ENCODE peak calls at places on chromosome 14, in four cellular contexts. B is cardiac fibroblast, I is tibial nerve, Y is Caco-2. U is an unnamed sample.

GRCh38 chr14:66910306-66910705 is 278.9 kb upstream of the GARIN2 start:
- DNase-seq in B (peak; percentile 4), Y (no peak), I (no peak), U (no peak)

GRCh38 chr14:80850197-80850814 is 91.2 kb downstream of the CEP128 start:
- DNase-seq in Y (no peak), I (no peak), B (peak; percentile 74), U (peak; percentile 36)

GRCh38 chr14:98173291-98173690 is 1098.7 kb downstream of the BCL11B start:
- DNase-seq in B (no peak), I (no peak), Y (no peak), U (no peak)

GRCh38 chr14:24160850-24161804 is at the start of gene IRF9:
- DNase-seq in I (peak; percentile 98), Y (peak; percentile 95), B (peak; percentile 96), U (peak; percentile 92)

GRCh38 chr14:61321385-61322010 is at the start of gene PRKCH:
- DNase-seq in Y (peak; percentile 92), B (peak; percentile 64), I (no peak), U (peak; percentile 69)

GRCh38 chr14:56224691-56225681 is 106.8 kb downstream of the PELI2 start:
- DNase-seq in Y (peak; percentile 91), B (no peak), I (no peak), U (peak; percentile 40)

GRCh38 chr14:59022144-59022543 is 166.3 kb upstream of the DAAM1 start:
- DNase-seq in Y (no peak), B (peak; percentile 26), I (no peak), U (no peak)

GRCh38 chr14:69693823-69694729 is 72.9 kb upstream of the SRSF5 start:
- DNase-seq in Y (no peak), B (peak; percentile 60), I (no peak), U (no peak)

GRCh38 chr14:96851694-96852381 is 54.7 kb downstream of the VRK1 start:
- DNase-seq in I (no peak), Y (no peak), B (peak; percentile 6), U (no peak)

GRCh38 chr14:23095196-23096108 is at the start of gene C14orf119:
- DNase-seq in I (peak; percentile 100), Y (peak; percentile 99), B (peak; percentile 100), U (peak; percentile 99)

GRCh38 chr14:92496458-92496857 is 17.1 kb upstream of the RIN3 start:
- DNase-seq in Y (no peak), I (no peak), B (no peak), U (no peak)

GRCh38 chr14:73209943-73210342 is 27.4 kb upstream of the PAPLN start:
- DNase-seq in I (no peak), B (peak; percentile 70), Y (no peak), U (no peak)
- H3K4me3 ChIP-seq in I (no peak overlapping the region), B (no peak overlapping the region), Y (no peak overlapping the region), U (no peak overlapping the region)

GRCh38 chr14:79248131-79248530 is 963.2 kb downstream of the DIO2 start:
- DNase-seq in Y (no peak), I (no peak), B (no peak), U (no peak)
- H3K4me3 ChIP-seq in Y (no peak overlapping the region), I (no peak overlapping the region), B (no peak overlapping the region), U (no peak overlapping the region)

DNA sequence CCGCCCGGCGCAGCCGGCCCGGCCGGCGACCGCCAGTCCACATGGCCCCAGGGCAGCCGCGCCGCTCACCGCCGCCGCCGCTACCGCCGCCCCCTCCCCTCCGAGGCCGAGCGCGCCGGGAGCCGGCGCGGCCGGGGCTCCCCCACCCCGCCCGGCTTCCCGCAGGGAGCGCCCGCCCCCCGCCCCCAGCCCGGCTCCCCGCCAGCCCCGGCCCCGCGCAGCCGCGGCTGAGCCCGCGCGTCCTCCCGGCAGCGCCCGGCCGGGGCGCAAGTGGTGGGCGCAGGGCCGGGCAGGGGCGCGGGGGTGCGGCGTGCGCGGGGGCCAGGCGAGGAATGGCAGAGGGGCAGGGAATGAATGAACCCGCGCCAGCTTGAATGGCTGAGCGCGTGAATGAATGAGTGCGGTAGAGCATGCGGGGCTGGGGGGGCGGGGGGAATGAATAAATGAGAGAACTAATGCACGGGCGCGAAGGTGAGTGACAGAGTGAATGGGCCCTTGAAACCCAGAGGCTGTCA is at the start of gene BEGAIN:
- DNase-seq in I (no peak), B (no peak), Y (no peak), U (no peak)
- H3K4me3 ChIP-seq in I (peak within 1 kb of the TSS; percentile 33), B (peak within 1 kb of the TSS; percentile 47), Y (peak within 1 kb of the TSS; percentile 38), U (peak within 1 kb of the TSS; percentile 31)

GRCh38 chr14:34539407-34540180 is at the start of gene EAPP:
- DNase-seq in B (peak; percentile 98), I (peak; percentile 95), Y (peak; percentile 99), U (peak; percentile 98)

GRCh38 chr14:34537677-34538009 is 1.9 kb downstream of the EAPP start:
- DNase-seq in B (no peak), Y (no peak), I (no peak), U (no peak)

GRCh38 chr14:34538871-34539406 is 562 bp downstream of the EAPP start:
- DNase-seq in Y (no peak), B (no peak), I (no peak), U (no peak)

GRCh38 chr14:34536951-34537676 is 2.4 kb downstream of the EAPP start:
- DNase-seq in B (peak; percentile 67), Y (peak; percentile 46), I (no peak), U (no peak)
- H3K4me3 ChIP-seq in B (no peak overlapping the region), Y (no peak overlapping the region), I (no peak overlapping the region), U (no peak overlapping the region)

GRCh38 chr14:105060751-105061427 is 4.3 kb downstream of the GPR132 start:
- DNase-seq in I (no peak), Y (no peak), B (no peak), U (no peak)

GRCh38 chr14:105059917-105060565 is 5.2 kb downstream of the GPR132 start:
- DNase-seq in Y (no peak), I (no peak), B (no peak), U (no peak)

GRCh38 chr14:105061428-105062047 is 3.7 kb downstream of the GPR132 start:
- DNase-seq in I (no peak), B (no peak), Y (peak; percentile 23), U (no peak)

GRCh38 chr14:105058521-105059034 is 6.7 kb downstream of the GPR132 start:
- DNase-seq in B (no peak), I (no peak), Y (no peak), U (no peak)

DNA sequence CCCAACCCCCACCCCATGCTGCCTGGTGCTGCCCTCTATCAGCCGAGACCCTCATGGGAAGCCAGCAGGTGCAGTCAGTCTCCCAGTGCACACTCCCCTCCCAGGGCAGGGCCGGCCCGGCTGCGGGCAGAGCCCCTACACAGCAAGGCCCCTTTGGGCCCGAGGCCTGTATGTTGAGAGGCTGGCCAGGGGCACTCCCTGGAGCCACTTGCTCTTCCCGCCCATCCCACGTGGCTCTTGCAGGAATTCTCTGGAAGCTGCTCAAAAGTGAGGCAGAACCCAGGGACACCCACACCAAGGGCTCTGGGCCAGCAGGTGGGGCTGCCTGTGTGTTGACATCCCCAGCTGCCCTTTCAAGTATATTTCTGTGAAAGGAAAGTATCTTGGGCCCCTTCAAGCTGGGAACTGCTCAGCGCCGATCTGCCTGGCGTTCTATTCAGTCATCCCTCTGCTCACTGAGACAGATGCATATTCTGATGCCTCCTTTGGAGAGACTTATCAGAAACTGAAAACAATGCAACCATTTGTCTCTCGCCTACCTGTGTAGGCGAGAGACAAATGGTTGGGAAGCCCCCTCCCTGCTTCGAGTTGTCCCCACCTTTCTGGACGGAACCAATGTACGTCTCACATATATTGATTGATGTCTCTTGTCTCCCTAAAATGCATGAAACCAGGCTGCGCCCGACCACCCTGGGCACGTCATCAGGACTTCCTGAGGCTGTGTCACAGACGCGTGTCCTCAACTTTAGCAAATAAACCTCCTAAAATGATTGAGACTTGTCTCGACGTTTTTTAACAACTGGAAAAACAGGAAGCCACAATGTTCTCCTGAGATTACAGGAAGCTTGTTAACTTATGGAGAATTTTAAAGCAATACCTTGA is 6.0 kb downstream of the GPR132 start:
- DNase-seq in I (no peak), B (no peak), Y (no peak), U (no peak)
- H3K4me3 ChIP-seq in I (no peak overlapping the region), B (no peak overlapping the region), Y (no peak overlapping the region), U (no peak overlapping the region)

DNA sequence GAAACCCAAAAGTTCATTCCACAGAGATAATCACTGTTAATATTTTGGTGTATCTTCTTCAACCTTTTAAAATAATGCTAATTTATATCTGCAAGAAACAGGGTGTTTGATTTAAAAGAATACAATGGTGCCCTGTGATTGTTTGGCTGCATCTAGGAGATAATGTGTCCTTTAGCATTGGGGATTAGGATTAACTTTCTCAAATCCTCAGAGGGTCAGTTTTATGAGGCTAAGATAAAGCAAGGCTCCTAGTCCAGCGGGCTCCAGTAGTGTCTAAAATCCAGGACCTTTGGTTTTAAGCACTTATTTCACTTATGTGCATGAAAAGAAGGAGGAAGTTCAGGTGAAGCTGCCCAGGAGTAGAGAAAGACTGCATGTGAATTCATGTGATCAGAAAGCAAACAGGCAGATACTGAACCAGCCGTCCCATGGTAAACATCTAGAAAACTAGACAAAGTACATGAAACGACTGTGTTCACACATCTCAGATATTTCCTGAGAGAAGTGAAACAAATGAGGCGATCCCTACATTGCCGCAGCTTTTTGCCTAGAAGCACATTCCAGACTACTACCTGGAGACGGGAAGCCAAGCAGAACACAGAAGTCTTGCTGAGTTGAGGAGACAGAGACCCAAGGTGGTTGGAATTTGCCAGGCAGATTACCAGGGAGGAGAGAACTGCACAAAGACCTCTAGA is 129.1 kb upstream of the MAX start:
- DNase-seq in I (no peak), B (no peak), Y (peak; percentile 51), U (peak; percentile 55)
- H3K4me3 ChIP-seq in I (no peak overlapping the region), B (no peak overlapping the region), Y (no peak overlapping the region), U (no peak overlapping the region)